ENCODE peak calls at places on chromosomes 1 and 21, in seven cellular contexts. N, R, B, H, A, W and K are unnamed samples. For H3K4me1, the result is how much of the 10 kb centered on the place peaks cover.

GRCh38 chr1:117096871-117097842 is 24.4 kb downstream of the TRIM45 start:
- DNase-seq in N (no peak), R (no peak), B (no peak), H (no peak), A (no peak), W (no peak), K (no peak)

GRCh38 chr1:245942861-245943260 is 564.2 kb downstream of the SMYD3 start:
- DNase-seq in N (no peak), R (no peak), B (no peak), H (no peak), A (no peak), W (no peak), K (no peak)

GRCh38 chr1:66475940-66476339 is 58.0 kb upstream of the SGIP1 start:
- DNase-seq in N (no peak), R (no peak), B (peak), H (no peak), A (no peak), W (no peak), K (no peak)

GRCh38 chr1:151978910-151979309 is 14.7 kb downstream of the S100A10 start:
- DNase-seq in N (no peak), R (no peak), B (no peak), H (no peak), A (no peak), W (no peak), K (no peak)

GRCh38 chr1:28914228-28915035 is at the start of gene EPB41:
- DNase-seq in N (peak), R (peak), B (peak), H (peak), A (peak), W (peak), K (peak)

GRCh38 chr1:213331776-213332175 is 280.7 kb downstream of the RPS6KC1 start:
- DNase-seq in N (no peak), R (no peak), B (no peak), H (no peak), A (no peak), W (no peak), K (no peak)

GRCh38 chr1:111738436-111739221 is 566 bp downstream of the INKA2 start:
- DNase-seq in N (peak), R (peak), B (peak), H (peak), A (peak), W (no peak), K (peak)

GRCh38 chr1:33257759-33258712 is 1.7 kb downstream of the ZNF362 start:
- DNase-seq in N (peak), R (peak), B (no peak), H (no peak), A (no peak), W (no peak), K (no peak)

GRCh38 chr1:203177471-203178039 is 1.9 kb upstream of the MYBPH start:
- DNase-seq in N (peak), R (no peak), B (no peak), H (no peak), A (peak), W (no peak), K (no peak)

GRCh38 chr1:201639826-201640225 is 100.9 kb downstream of the NAV1 start:
- DNase-seq in N (no peak), R (no peak), B (no peak), H (no peak), A (no peak), W (no peak), K (no peak)

GRCh38 chr21:26127073-26127814 is 43.3 kb downstream of the APP start:
- DNase-seq in N (no peak), R (no peak), B (no peak), H (no peak), A (no peak), W (no peak), K (no peak)

GRCh38 chr1:29161977-29162376 is 19.7 kb downstream of the SRSF4 start:
- DNase-seq in N (no peak), R (no peak), B (no peak), H (no peak), A (no peak), W (no peak), K (no peak)

GRCh38 chr1:59596432-59596831 is 218.3 kb upstream of the HOOK1 start:
- DNase-seq in N (no peak), R (no peak), B (peak), H (peak), A (no peak), W (no peak), K (no peak)

GRCh38 chr1:81435175-81435574 is 365.6 kb upstream of the ADGRL2 start:
- DNase-seq in N (no peak), R (no peak), B (no peak), H (no peak), A (no peak), W (no peak), K (no peak)

GRCh38 chr1:14949836-14950674 is 203.5 kb upstream of the TMEM51 start:
- DNase-seq in N (no peak), R (no peak), B (no peak), H (no peak), A (no peak), W (no peak), K (no peak)

GRCh38 chr21:24045775-24046215 is 1561.5 kb downstream of the MRPL39 start:
- DNase-seq in N (peak), R (peak), B (peak), H (peak), A (no peak), W (no peak), K (peak)

GRCh38 chr21:15754640-15755039 is 24.9 kb downstream of the USP25 start:
- DNase-seq in N (no peak), R (no peak), B (no peak), H (no peak), A (no peak), W (no peak), K (no peak)

GRCh38 chr1:62906428-62906886 is 122.5 kb downstream of the ATG4C start:
- DNase-seq in N (peak), R (no peak), B (no peak), H (no peak), A (no peak), W (no peak), K (no peak)

GRCh38 chr1:24085546-24085945 is 26.4 kb downstream of the MYOM3 start:
- DNase-seq in N (no peak), R (no peak), B (no peak), H (no peak), A (no peak), W (no peak), K (no peak)

GRCh38 chr1:178465011-178465410 is 31.8 kb downstream of the CLEC20A start:
- DNase-seq in N (no peak), R (no peak), B (no peak), H (no peak), A (no peak), W (no peak), K (no peak)

DNA sequence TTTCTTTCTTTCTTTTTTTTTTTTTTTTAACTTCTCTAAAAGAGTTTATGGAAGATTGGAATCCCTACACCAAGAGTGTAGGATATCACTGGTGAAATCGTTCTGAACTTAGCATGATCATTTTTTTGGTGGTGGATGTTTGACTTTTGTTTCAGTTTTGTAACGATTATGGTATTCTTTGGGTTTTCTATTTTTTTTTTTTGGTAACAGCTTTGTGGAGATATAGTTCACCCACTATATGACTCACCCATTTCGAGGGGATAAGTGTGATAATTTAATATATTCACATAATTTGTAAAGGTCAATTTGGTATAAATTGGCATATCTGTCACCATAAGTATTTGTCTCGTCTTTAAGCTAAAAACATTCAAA is 29.2 kb downstream of the AGPAT3 start:
- DNase-seq in N (no peak), R (no peak), B (no peak), H (no peak), A (no peak), W (no peak), K (no peak)
- H3K27ac ChIP-seq in N (peak), R (peak), B (no peak), H (peak), A (no peak), W (no peak), K (no peak)

GRCh38 chr1:205321109-205321958 is at the start of gene NUAK2:
- DNase-seq in N (peak), R (peak), B (peak), H (peak), A (peak), W (peak), K (peak)
- H3K4me1 ChIP-seq in N (under half), R (half or more), B (half or more), H (under half), A (half or more), W (under half), K (under half)

GRCh38 chr21:45406801-45407628 is 2.0 kb downstream of the COL18A1 start:
- DNase-seq in N (no peak), R (no peak), B (no peak), H (no peak), A (no peak), W (no peak), K (no peak)
- H3K27ac ChIP-seq in N (no peak), R (no peak), B (no peak), H (peak), A (peak), W (peak), K (peak)

GRCh38 chr1:225870883-225871282 is 11.3 kb downstream of the TMEM63A start:
- DNase-seq in N (no peak), R (no peak), B (no peak), H (no peak), A (no peak), W (no peak), K (no peak)
- H3K4me1 ChIP-seq in N (under half), R (under half), B (under half), H (under half), A (under half), W (under half), K (under half)

DNA sequence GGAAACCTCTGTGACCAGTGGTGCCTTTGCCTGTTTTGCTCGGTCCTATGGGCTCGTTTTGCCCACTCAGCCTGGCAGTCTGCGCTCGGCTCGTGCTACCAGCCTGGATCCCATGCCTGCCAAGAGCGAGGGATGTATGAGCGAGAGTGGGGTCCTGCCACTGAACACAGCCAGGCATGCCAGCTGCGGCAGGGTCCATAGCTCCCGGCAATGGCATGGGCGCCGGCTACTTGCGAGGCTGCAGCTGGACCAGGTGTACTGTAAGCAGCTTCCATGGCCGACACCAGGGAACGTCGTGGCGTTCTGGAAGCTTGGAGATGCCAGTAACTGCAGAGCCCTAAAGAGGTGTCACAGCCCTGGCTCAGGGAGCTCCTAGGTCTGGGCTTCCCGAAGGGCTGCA is 22.4 kb upstream of the TGFB2 start:
- DNase-seq in N (no peak), R (no peak), B (no peak), H (no peak), A (no peak), W (no peak), K (no peak)
- H3K27ac ChIP-seq in N (no peak), R (no peak), B (no peak), H (no peak), A (no peak), W (no peak), K (no peak)

GRCh38 chr1:225998560-225999226 is 450 bp downstream of the SDE2 start:
- DNase-seq in N (peak), R (no peak), B (no peak), H (no peak), A (no peak), W (no peak), K (no peak)
- H3K4me1 ChIP-seq in N (under half), R (half or more), B (half or more), H (under half), A (half or more), W (under half), K (under half)

GRCh38 chr1:185281245-185281644 is 35.8 kb downstream of the IVNS1ABP start:
- DNase-seq in N (no peak), R (no peak), B (no peak), H (no peak), A (no peak), W (no peak), K (no peak)

GRCh38 chr1:185284106-185284505 is 32.9 kb downstream of the IVNS1ABP start:
- DNase-seq in N (no peak), R (no peak), B (no peak), H (no peak), A (no peak), W (no peak), K (no peak)

GRCh38 chr1:185287451-185287850 is 29.6 kb downstream of the IVNS1ABP start:
- DNase-seq in N (no peak), R (no peak), B (no peak), H (no peak), A (no peak), W (no peak), K (no peak)

GRCh38 chr1:185288435-185288834 is 28.6 kb downstream of the IVNS1ABP start:
- DNase-seq in N (no peak), R (no peak), B (no peak), H (no peak), A (no peak), W (no peak), K (no peak)

DNA sequence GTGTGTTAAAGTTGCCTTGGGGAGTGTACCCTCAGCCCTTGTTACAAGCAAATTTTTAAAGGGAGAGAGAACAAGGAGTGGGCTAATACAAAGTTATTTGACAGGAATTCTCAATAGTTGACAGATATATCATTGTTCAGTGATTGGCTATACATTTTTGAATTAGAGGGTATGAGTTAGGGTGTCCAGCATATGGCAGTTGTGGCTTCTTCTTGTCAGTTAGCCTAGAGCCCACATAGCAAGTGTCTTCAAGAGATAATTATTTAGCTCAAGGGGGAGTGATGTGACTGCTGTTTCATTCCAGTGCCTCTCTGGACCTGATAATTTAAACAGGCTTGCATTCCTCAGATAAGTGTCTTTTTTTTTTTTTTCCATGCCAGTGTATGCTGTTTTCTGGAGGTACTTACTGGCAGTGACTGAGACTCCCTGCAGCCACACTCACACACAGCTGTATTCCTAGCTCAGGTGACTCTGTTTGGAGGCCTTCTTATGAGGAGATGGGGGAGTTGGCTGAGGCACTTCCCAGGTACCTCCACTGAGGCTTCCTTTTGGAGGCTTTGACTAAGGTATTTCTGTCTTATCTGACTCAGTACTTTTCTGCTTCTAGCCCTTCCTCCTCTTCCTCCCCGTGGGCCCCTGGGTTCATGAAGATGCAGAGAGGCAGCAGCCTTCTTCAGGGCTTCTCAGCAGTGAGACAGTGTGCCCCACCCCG is 32.4 kb downstream of the IVNS1ABP start:
- DNase-seq in N (no peak), R (no peak), B (no peak), H (no peak), A (no peak), W (no peak), K (no peak)
- H3K27ac ChIP-seq in N (no peak), R (no peak), B (no peak), H (no peak), A (no peak), W (no peak), K (no peak)

DNA sequence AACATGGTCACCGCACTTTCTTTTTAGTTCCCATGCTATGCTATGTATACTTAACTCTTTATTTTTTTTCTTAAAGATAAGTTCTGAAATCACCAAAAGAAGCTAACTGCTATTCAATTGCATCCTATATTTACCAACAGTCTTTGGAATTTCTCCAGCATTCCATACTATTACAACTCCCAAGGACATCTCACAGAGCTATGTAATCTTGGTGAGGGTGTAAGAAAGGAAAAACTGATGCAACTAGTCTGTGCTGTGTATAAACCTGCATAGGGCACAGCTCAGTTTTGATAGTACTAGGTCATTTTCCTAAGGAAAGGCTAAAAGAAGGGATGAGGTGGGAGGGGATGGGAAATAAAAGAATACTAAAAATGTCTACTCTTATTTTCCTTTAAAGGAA is 78.0 kb downstream of the PTPN14 start:
- DNase-seq in N (no peak), R (no peak), B (no peak), H (no peak), A (no peak), W (no peak), K (no peak)
- H3K4me1 ChIP-seq in N (under half), R (under half), B (under half), H (under half), A (half or more), W (half or more), K (under half)

DNA sequence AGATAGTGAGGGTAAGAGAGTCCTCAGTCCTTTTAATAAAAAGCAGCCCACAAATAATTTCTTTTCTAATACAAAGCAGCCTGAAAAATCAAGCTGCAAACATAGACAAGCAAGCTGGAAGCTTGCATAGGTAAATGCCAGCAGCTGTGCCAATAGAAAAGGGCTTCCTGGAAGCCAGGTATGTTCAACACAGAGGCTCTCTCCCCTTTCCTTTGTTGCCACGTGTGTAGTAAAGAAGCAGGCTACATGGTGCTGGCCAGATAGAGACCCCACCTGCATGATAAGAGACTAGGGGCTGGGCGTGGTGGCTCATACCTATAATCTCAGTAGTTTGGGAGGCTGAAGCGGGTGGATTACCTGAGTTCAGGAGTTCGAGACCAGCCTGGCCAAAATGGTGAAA is 50.1 kb upstream of the ERRFI1 start:
- DNase-seq in N (no peak), R (no peak), B (no peak), H (no peak), A (no peak), W (no peak), K (no peak)
- H3K27ac ChIP-seq in N (no peak), R (peak), B (no peak), H (no peak), A (no peak), W (peak), K (no peak)

DNA sequence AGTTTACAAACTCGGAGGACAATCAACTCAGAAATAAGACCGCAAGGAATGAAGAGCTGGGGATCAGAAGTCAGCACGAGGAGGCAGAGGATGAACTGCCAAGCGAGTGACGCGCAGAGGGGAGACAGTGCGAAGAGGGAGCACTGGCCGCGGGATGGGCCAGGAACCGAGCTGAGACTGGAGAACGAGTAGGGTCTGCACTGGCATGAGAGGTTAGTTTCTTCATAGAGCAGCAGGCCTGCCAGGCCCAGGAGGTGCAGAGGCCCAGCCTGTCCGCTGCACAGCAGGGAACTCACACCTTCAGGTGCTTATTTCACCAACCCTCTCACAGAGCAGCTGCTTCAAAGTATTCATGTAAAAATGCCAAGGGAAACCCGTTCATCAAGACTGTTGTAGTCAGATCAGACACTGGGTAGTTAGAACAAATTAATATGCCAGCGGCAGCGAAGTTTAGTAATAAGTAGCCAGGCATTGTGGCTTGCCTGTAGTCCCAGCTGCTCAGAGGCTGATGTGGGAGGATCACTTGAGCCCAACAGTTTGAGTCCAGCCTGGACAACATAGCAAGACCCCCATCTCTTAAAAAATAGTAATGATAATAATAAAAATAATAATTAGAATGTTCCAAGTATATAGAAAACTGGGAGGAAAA is 144.5 kb downstream of the SLC45A1 start:
- DNase-seq in N (no peak), R (no peak), B (no peak), H (no peak), A (no peak), W (no peak), K (no peak)
- H3K4me1 ChIP-seq in N (under half), R (half or more), B (under half), H (under half), A (half or more), W (half or more), K (under half)